ENCODE peak calls at places on chromosomes 11 and 22, in seven cellular contexts. One of them, this sample, is unnamed.

GRCh38 chr11:62554377-62554776 is 7.8 kb upstream of the AHNAK start:
- DNase-seq in A549: no peak
- DNase-seq in hepatocyte: no peak
- DNase-seq in BE2C: no peak
- DNase-seq in NCI-H2107: no peak
- DNase-seq in dorsolateral prefrontal cortex: no peak
- DNase-seq in CD4-positive, alpha-beta T cell: no peak
- DNase-seq in this sample: no peak

GRCh38 chr11:26676641-26677040 is 45.2 kb downstream of the SLC5A12 start:
- DNase-seq in CD4-positive, alpha-beta T cell: no peak
- DNase-seq in NCI-H2107: no peak
- DNase-seq in A549: no peak
- DNase-seq in BE2C: no peak
- DNase-seq in dorsolateral prefrontal cortex: no peak
- DNase-seq in hepatocyte: no peak
- DNase-seq in this sample: no peak

GRCh38 chr11:134483857-134484256 is 71.8 kb upstream of the B3GAT1 start:
- DNase-seq in dorsolateral prefrontal cortex: no peak
- DNase-seq in BE2C: no peak
- DNase-seq in CD4-positive, alpha-beta T cell: no peak
- DNase-seq in NCI-H2107: no peak
- DNase-seq in A549: no peak
- DNase-seq in hepatocyte: no peak
- DNase-seq in this sample: no peak

GRCh38 chr11:74611369-74611861 is 19.0 kb downstream of the POLD3 start:
- DNase-seq in NCI-H2107: no peak
- DNase-seq in CD4-positive, alpha-beta T cell: no peak
- DNase-seq in A549: peak; percentile 82
- DNase-seq in hepatocyte: peak; percentile 63
- DNase-seq in dorsolateral prefrontal cortex: no peak
- DNase-seq in BE2C: no peak
- DNase-seq in this sample: peak; percentile 54

GRCh38 chr11:125923012-125923579 is 18.8 kb downstream of the DDX25 start:
- DNase-seq in dorsolateral prefrontal cortex: peak; percentile 63
- DNase-seq in hepatocyte: peak; percentile 86
- DNase-seq in BE2C: peak; percentile 75
- DNase-seq in CD4-positive, alpha-beta T cell: peak; percentile 36
- DNase-seq in A549: peak; percentile 71
- DNase-seq in NCI-H2107: peak; percentile 33
- DNase-seq in this sample: peak; percentile 85

GRCh38 chr11:73415854-73416615 is 39.8 kb downstream of the RELT start:
- DNase-seq in CD4-positive, alpha-beta T cell: no peak
- DNase-seq in A549: no peak
- DNase-seq in hepatocyte: no peak
- DNase-seq in BE2C: no peak
- DNase-seq in NCI-H2107: no peak
- DNase-seq in dorsolateral prefrontal cortex: no peak
- DNase-seq in this sample: peak; percentile 41

GRCh38 chr22:42820075-42820763 is 36.9 kb downstream of the ARFGAP3 start:
- DNase-seq in CD4-positive, alpha-beta T cell: no peak
- DNase-seq in BE2C: no peak
- DNase-seq in hepatocyte: peak; percentile 49
- DNase-seq in A549: no peak
- DNase-seq in dorsolateral prefrontal cortex: no peak
- DNase-seq in NCI-H2107: no peak
- DNase-seq in this sample: peak; percentile 57

GRCh38 chr11:29432719-29433325 is 584.0 kb downstream of the KCNA4 start:
- DNase-seq in NCI-H2107: no peak
- DNase-seq in hepatocyte: peak; percentile 30
- DNase-seq in CD4-positive, alpha-beta T cell: no peak
- DNase-seq in BE2C: no peak
- DNase-seq in A549: peak; percentile 11
- DNase-seq in dorsolateral prefrontal cortex: no peak
- DNase-seq in this sample: peak; percentile 37

GRCh38 chr11:64649304-64649703 is 58.3 kb downstream of the SLC22A12 start:
- DNase-seq in NCI-H2107: no peak
- DNase-seq in BE2C: peak; percentile 15
- DNase-seq in CD4-positive, alpha-beta T cell: no peak
- DNase-seq in hepatocyte: peak; percentile 34
- DNase-seq in dorsolateral prefrontal cortex: no peak
- DNase-seq in A549: peak; percentile 39
- DNase-seq in this sample: peak; percentile 23

GRCh38 chr22:32407936-32408335 is 4.1 kb downstream of the RTCB start:
- DNase-seq in BE2C: no peak
- DNase-seq in NCI-H2107: no peak
- DNase-seq in A549: no peak
- DNase-seq in CD4-positive, alpha-beta T cell: no peak
- DNase-seq in hepatocyte: no peak
- DNase-seq in dorsolateral prefrontal cortex: no peak
- DNase-seq in this sample: no peak

This sample was measured in astrocyte of the hippocampus.